ENCODE peak calls at places on chromosomes 16 and 17, in nine cellular contexts. R is GM12865, V is pancreas, W is heart right ventricle, T is fibroblast of lung, A is endodermal cell, C is breast epithelium, Q is uterus, J is HFFc6. L is an unnamed sample.

GRCh38 chr17:16040710-16041251 is 41.2 kb downstream of the TTC19 start:
- DNase-seq in R (no peak), V (peak; percentile 59), W (no peak), T (peak; percentile 58), A (no peak), C (no peak), Q (no peak), J (peak; percentile 77), L (peak; percentile 87)

GRCh38 chr17:73980517-73980916 is 223.0 kb upstream of the RPL38 start:
- DNase-seq in R (no peak), V (no peak), W (no peak), T (no peak), A (no peak), C (no peak), Q (no peak), J (no peak), L (no peak)

GRCh38 chr16:55661842-55662479 is 6.2 kb downstream of the SLC6A2 start:
- DNase-seq in R (no peak), V (no peak), W (no peak), T (no peak), A (no peak), C (no peak), Q (no peak), J (peak; percentile 66), L (no peak)

GRCh38 chr17:52212851-52213250 is 54.3 kb upstream of the CA10 start:
- DNase-seq in R (no peak), V (no peak), W (no peak), T (no peak), A (no peak), C (no peak), Q (no peak), J (no peak), L (peak; percentile 11)

GRCh38 chr17:38761612-38762011 is 9.1 kb downstream of the PSMB3 start:
- DNase-seq in R (peak; percentile 55), V (no peak), W (no peak), T (peak; percentile 19), A (peak; percentile 94), C (no peak), Q (no peak), J (peak; percentile 35), L (no peak)

GRCh38 chr16:4944333-4945281 is 7.7 kb upstream of the PPL start:
- DNase-seq in R (no peak), V (peak; percentile 97), W (peak; percentile 80), T (peak; percentile 99), A (peak; percentile 93), C (peak; percentile 96), Q (peak; percentile 96), J (peak; percentile 93), L (peak; percentile 98)

GRCh38 chr16:82331974-82332750 is 162.1 kb upstream of the MPHOSPH6 start:
- DNase-seq in R (no peak), V (no peak), W (no peak), T (no peak), A (peak; percentile 53), C (no peak), Q (no peak), J (no peak), L (no peak)

GRCh38 chr16:5025171-5025632 is 8.5 kb downstream of the NAGPA start:
- DNase-seq in R (peak; percentile 41), V (peak; percentile 58), W (peak; percentile 33), T (no peak), A (peak; percentile 93), C (no peak), Q (no peak), J (no peak), L (peak; percentile 51)

GRCh38 chr16:67883872-67884261 is 818 bp upstream of the NRN1L start:
- DNase-seq in R (peak; percentile 68), V (peak; percentile 81), W (peak; percentile 36), T (peak; percentile 44), A (peak; percentile 93), C (no peak), Q (peak; percentile 48), J (no peak), L (peak; percentile 99)

GRCh38 chr17:4214142-4214541 is 49.6 kb downstream of the ANKFY1 start:
- DNase-seq in R (no peak), V (no peak), W (no peak), T (no peak), A (no peak), C (no peak), Q (no peak), J (no peak), L (no peak)

GRCh38 chr16:13390093-13390985 is 488.9 kb downstream of the SHISA9 start:
- DNase-seq in R (peak; percentile 88), V (no peak), W (no peak), T (no peak), A (no peak), C (no peak), Q (no peak), J (no peak), L (no peak)

GRCh38 chr17:28177351-28177750 is 134.9 kb downstream of the NLK start:
- DNase-seq in R (no peak), V (no peak), W (no peak), T (no peak), A (no peak), C (no peak), Q (no peak), J (no peak), L (no peak)

GRCh38 chr17:47199627-47200324 is 9.4 kb upstream of the MYL4 start:
- DNase-seq in R (peak; percentile 61), V (no peak), W (no peak), T (no peak), A (no peak), C (no peak), Q (no peak), J (no peak), L (no peak)

GRCh38 chr17:75345514-75346167 is 56.4 kb upstream of the SLC25A19 start:
- DNase-seq in R (peak; percentile 93), V (no peak), W (no peak), T (no peak), A (peak; percentile 86), C (no peak), Q (no peak), J (no peak), L (no peak)

GRCh38 chr16:22633280-22633679 is 122.6 kb downstream of the NPIPB5 start:
- DNase-seq in R (no peak), V (no peak), W (no peak), T (no peak), A (peak; percentile 53), C (no peak), Q (no peak), J (no peak), L (no peak)

GRCh38 chr17:41785091-41785875 is 1.2 kb downstream of the JUP start:
- DNase-seq in R (no peak), V (no peak), W (peak; percentile 49), T (no peak), A (peak; percentile 96), C (no peak), Q (no peak), J (no peak), L (peak; percentile 61)

GRCh38 chr17:40350410-40351184 is 13.9 kb downstream of the GJD3 start:
- DNase-seq in R (no peak), V (no peak), W (no peak), T (no peak), A (peak; percentile 71), C (no peak), Q (no peak), J (no peak), L (peak; percentile 89)

GRCh38 chr17:69047368-69048263 is 13.1 kb downstream of the ABCA9 start:
- DNase-seq in R (no peak), V (peak; percentile 64), W (peak; percentile 59), T (peak; percentile 93), A (peak; percentile 80), C (no peak), Q (peak; percentile 60), J (peak; percentile 8), L (no peak)
- TF ChIP-seq CTCF in R (no peak), V (no peak), W (no peak), T (no peak), A (no peak), C (no peak), Q (no peak), J (no peak), L (no peak)

DNA sequence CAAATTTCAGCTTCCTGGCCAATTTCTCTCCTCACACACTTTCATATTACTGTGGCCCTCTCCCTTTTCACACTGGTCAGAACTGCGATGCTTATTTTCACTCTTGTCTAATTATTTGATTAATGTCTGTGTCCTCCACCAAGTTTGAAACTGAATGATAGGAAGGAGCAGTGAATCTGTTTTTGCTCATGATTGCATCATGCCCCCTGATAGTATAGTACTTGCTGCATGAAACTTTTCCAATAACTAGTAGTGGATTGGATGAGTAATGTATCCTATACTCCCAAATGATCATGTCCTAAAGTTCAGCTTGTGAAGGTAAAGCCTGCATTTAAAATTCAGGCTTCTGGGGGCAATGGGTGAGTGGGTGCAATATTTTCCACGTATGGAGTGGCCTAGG is 121.2 kb downstream of the ASIC2 start:
- DNase-seq in R (no peak), V (no peak), W (no peak), T (no peak), A (no peak), C (no peak), Q (no peak), J (no peak), L (no peak)
- TF ChIP-seq CTCF in R (no peak), V (no peak), W (no peak), T (no peak), A (no peak), C (no peak), Q (no peak), J (no peak), L (no peak)

GRCh38 chr16:61934591-61934990 is 101.6 kb downstream of the CDH8 start:
- DNase-seq in R (no peak), V (no peak), W (no peak), T (no peak), A (no peak), C (no peak), Q (no peak), J (no peak), L (no peak)

GRCh38 chr16:61937646-61938045 is 98.6 kb downstream of the CDH8 start:
- DNase-seq in R (no peak), V (no peak), W (no peak), T (no peak), A (no peak), C (no peak), Q (no peak), J (no peak), L (no peak)

DNA sequence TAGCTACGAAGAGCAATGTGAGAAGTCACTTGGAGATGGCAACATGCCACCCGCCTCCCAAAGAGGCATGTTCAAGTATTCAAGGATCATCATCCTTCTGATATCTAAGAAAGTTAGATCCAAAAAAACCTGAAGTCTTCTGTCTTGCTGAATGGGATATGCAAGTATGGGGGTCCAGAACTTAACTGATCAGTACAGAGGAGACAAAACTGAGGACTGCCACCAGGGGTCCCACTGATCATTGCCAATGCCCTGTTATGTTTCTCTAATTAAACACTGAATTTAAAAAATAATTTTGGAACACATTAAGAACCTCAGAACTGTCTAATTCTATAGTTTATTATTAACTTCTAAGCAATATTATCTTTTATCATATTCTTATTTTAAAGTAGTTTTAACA is 99.7 kb downstream of the CDH8 start:
- DNase-seq in R (peak; percentile 1), V (no peak), W (no peak), T (no peak), A (peak; percentile 69), C (no peak), Q (no peak), J (no peak), L (no peak)
- TF ChIP-seq CTCF in R (peak; percentile 24), V (no peak), W (no peak), T (no peak), A (peak; percentile 89), C (no peak), Q (no peak), J (peak; percentile 22), L (no peak)

DNA sequence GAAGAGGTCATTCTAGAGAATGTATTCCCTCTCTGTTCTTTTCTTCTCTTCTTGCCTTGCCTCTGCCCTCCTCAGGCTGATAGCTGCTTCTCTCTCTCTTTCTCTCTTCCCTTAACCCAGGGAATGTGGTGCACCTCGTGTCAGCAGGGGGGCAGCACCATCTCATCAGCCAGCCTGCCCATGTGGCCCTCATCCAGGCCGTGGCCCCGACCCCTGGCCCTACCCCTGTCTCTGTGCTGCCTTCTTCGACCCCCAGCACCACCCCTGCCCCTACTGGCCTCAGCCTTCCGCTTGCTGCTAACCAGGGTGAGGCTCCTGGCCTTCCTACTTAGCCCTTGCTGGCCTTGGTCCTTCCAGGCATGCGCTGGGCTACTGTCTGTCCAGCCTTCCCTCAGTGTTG is 23.5 kb downstream of the SRCAP start:
- DNase-seq in R (no peak), V (no peak), W (no peak), T (no peak), A (no peak), C (no peak), Q (no peak), J (no peak), L (peak; percentile 71)
- TF ChIP-seq CTCF in R (no peak), V (no peak), W (no peak), T (no peak), A (peak; percentile 29), C (no peak), Q (no peak), J (peak; percentile 20), L (no peak)